ENCODE peak calls at places on chromosomes 2 and 18, in seven cellular contexts. One of them, this sample, is unnamed.

GRCh38 chr2:51013870-51014526 is 17.9 kb downstream of the NRXN1 start:
- DNase-seq in A172: no peak
- DNase-seq in activated CD4-positive, alpha-beta T cell treated with anti-CD3 and anti-CD28 coated beads, Interleukin-2, amount 50 U/mL, for 48 hours: no peak
- DNase-seq in GM13977: no peak
- DNase-seq in AG10803: no peak
- DNase-seq in caudate nucleus: no peak
- DNase-seq in MCF 10A: no peak
- DNase-seq in this sample: no peak

GRCh38 chr2:96636772-96637171 is 1.3 kb downstream of the KANSL3 start:
- DNase-seq in A172: no peak
- DNase-seq in activated CD4-positive, alpha-beta T cell treated with anti-CD3 and anti-CD28 coated beads, Interleukin-2, amount 50 U/mL, for 48 hours: no peak
- DNase-seq in GM13977: no peak
- DNase-seq in AG10803: no peak
- DNase-seq in caudate nucleus: no peak
- DNase-seq in MCF 10A: peak
- DNase-seq in this sample: no peak

GRCh38 chr2:160932960-160933359 is 227.3 kb upstream of the TANK start:
- DNase-seq in A172: no peak
- DNase-seq in activated CD4-positive, alpha-beta T cell treated with anti-CD3 and anti-CD28 coated beads, Interleukin-2, amount 50 U/mL, for 48 hours: no peak
- DNase-seq in GM13977: no peak
- DNase-seq in AG10803: peak
- DNase-seq in caudate nucleus: no peak
- DNase-seq in MCF 10A: peak
- DNase-seq in this sample: no peak

GRCh38 chr2:163800889-163801498 is 65.2 kb upstream of the FIGN start:
- DNase-seq in A172: peak
- DNase-seq in activated CD4-positive, alpha-beta T cell treated with anti-CD3 and anti-CD28 coated beads, Interleukin-2, amount 50 U/mL, for 48 hours: no peak
- DNase-seq in GM13977: no peak
- DNase-seq in AG10803: peak
- DNase-seq in caudate nucleus: no peak
- DNase-seq in MCF 10A: no peak
- DNase-seq in this sample: no peak

GRCh38 chr18:73597832-73598615 is 549.6 kb downstream of the FBXO15 start:
- DNase-seq in A172: no peak
- DNase-seq in activated CD4-positive, alpha-beta T cell treated with anti-CD3 and anti-CD28 coated beads, Interleukin-2, amount 50 U/mL, for 48 hours: no peak
- DNase-seq in GM13977: no peak
- DNase-seq in AG10803: no peak
- DNase-seq in caudate nucleus: no peak
- DNase-seq in MCF 10A: no peak
- DNase-seq in this sample: no peak

GRCh38 chr2:96762529-96763253 is 2.0 kb downstream of the CNNM4 start:
- DNase-seq in A172: no peak
- DNase-seq in activated CD4-positive, alpha-beta T cell treated with anti-CD3 and anti-CD28 coated beads, Interleukin-2, amount 50 U/mL, for 48 hours: peak
- DNase-seq in GM13977: peak
- DNase-seq in AG10803: no peak
- DNase-seq in caudate nucleus: no peak
- DNase-seq in MCF 10A: no peak
- DNase-seq in this sample: no peak

GRCh38 chr2:65390134-65390533 is 42.3 kb downstream of the SPRED2 start:
- DNase-seq in A172: no peak
- DNase-seq in activated CD4-positive, alpha-beta T cell treated with anti-CD3 and anti-CD28 coated beads, Interleukin-2, amount 50 U/mL, for 48 hours: peak
- DNase-seq in GM13977: peak
- DNase-seq in AG10803: no peak
- DNase-seq in caudate nucleus: no peak
- DNase-seq in MCF 10A: no peak
- DNase-seq in this sample: no peak

GRCh38 chr2:154263206-154263605 is 391.5 kb downstream of the GALNT13 start:
- DNase-seq in A172: no peak
- DNase-seq in activated CD4-positive, alpha-beta T cell treated with anti-CD3 and anti-CD28 coated beads, Interleukin-2, amount 50 U/mL, for 48 hours: no peak
- DNase-seq in GM13977: no peak
- DNase-seq in AG10803: no peak
- DNase-seq in caudate nucleus: no peak
- DNase-seq in MCF 10A: no peak
- DNase-seq in this sample: no peak

GRCh38 chr2:119782308-119783027 is 22.7 kb downstream of the PTPN4 start:
- DNase-seq in A172: no peak
- DNase-seq in activated CD4-positive, alpha-beta T cell treated with anti-CD3 and anti-CD28 coated beads, Interleukin-2, amount 50 U/mL, for 48 hours: no peak
- DNase-seq in GM13977: no peak
- DNase-seq in AG10803: no peak
- DNase-seq in caudate nucleus: no peak
- DNase-seq in MCF 10A: no peak
- DNase-seq in this sample: no peak

GRCh38 chr18:51196811-51197660 is 445 bp downstream of the MEX3C start:
- DNase-seq in A172: peak
- DNase-seq in activated CD4-positive, alpha-beta T cell treated with anti-CD3 and anti-CD28 coated beads, Interleukin-2, amount 50 U/mL, for 48 hours: peak
- DNase-seq in GM13977: peak
- DNase-seq in AG10803: peak
- DNase-seq in caudate nucleus: peak
- DNase-seq in MCF 10A: peak
- DNase-seq in this sample: no peak

GRCh38 chr2:170221317-170222288 is 43.7 kb downstream of the MYO3B start:
- DNase-seq in A172: no peak
- DNase-seq in activated CD4-positive, alpha-beta T cell treated with anti-CD3 and anti-CD28 coated beads, Interleukin-2, amount 50 U/mL, for 48 hours: no peak
- DNase-seq in GM13977: no peak
- DNase-seq in AG10803: peak
- DNase-seq in caudate nucleus: no peak
- DNase-seq in MCF 10A: peak
- DNase-seq in this sample: no peak

GRCh38 chr2:124145982-124146381 is 120.9 kb downstream of the CNTNAP5 start:
- DNase-seq in A172: no peak
- DNase-seq in activated CD4-positive, alpha-beta T cell treated with anti-CD3 and anti-CD28 coated beads, Interleukin-2, amount 50 U/mL, for 48 hours: no peak
- DNase-seq in GM13977: no peak
- DNase-seq in AG10803: no peak
- DNase-seq in caudate nucleus: no peak
- DNase-seq in MCF 10A: no peak
- DNase-seq in this sample: no peak

GRCh38 chr2:71743995-71744675 is 290.8 kb downstream of the DYSF start:
- DNase-seq in A172: no peak
- DNase-seq in activated CD4-positive, alpha-beta T cell treated with anti-CD3 and anti-CD28 coated beads, Interleukin-2, amount 50 U/mL, for 48 hours: no peak
- DNase-seq in GM13977: no peak
- DNase-seq in AG10803: no peak
- DNase-seq in caudate nucleus: no peak
- DNase-seq in MCF 10A: peak
- DNase-seq in this sample: no peak

GRCh38 chr2:21944536-21944935 is 820.8 kb downstream of the TDRD15 start:
- DNase-seq in A172: no peak
- DNase-seq in activated CD4-positive, alpha-beta T cell treated with anti-CD3 and anti-CD28 coated beads, Interleukin-2, amount 50 U/mL, for 48 hours: no peak
- DNase-seq in GM13977: no peak
- DNase-seq in AG10803: no peak
- DNase-seq in caudate nucleus: no peak
- DNase-seq in MCF 10A: no peak
- DNase-seq in this sample: no peak

GRCh38 chr2:68632026-68632425 is 11.4 kb upstream of the PROKR1 start:
- DNase-seq in A172: no peak
- DNase-seq in activated CD4-positive, alpha-beta T cell treated with anti-CD3 and anti-CD28 coated beads, Interleukin-2, amount 50 U/mL, for 48 hours: no peak
- DNase-seq in GM13977: no peak
- DNase-seq in AG10803: no peak
- DNase-seq in caudate nucleus: no peak
- DNase-seq in MCF 10A: peak
- DNase-seq in this sample: no peak

GRCh38 chr2:180573951-180574350 is 406.5 kb upstream of the UBE2E3 start:
- DNase-seq in A172: peak
- DNase-seq in activated CD4-positive, alpha-beta T cell treated with anti-CD3 and anti-CD28 coated beads, Interleukin-2, amount 50 U/mL, for 48 hours: no peak
- DNase-seq in GM13977: no peak
- DNase-seq in AG10803: no peak
- DNase-seq in caudate nucleus: no peak
- DNase-seq in MCF 10A: peak
- DNase-seq in this sample: no peak

GRCh38 chr18:46341989-46342525 is 237.9 kb downstream of the HAUS1 start:
- DNase-seq in A172: no peak
- DNase-seq in activated CD4-positive, alpha-beta T cell treated with anti-CD3 and anti-CD28 coated beads, Interleukin-2, amount 50 U/mL, for 48 hours: no peak
- DNase-seq in GM13977: no peak
- DNase-seq in AG10803: no peak
- DNase-seq in caudate nucleus: no peak
- DNase-seq in MCF 10A: no peak
- DNase-seq in this sample: peak

GRCh38 chr18:62828852-62829251 is 113.5 kb downstream of the PHLPP1 start:
- DNase-seq in A172: no peak
- DNase-seq in activated CD4-positive, alpha-beta T cell treated with anti-CD3 and anti-CD28 coated beads, Interleukin-2, amount 50 U/mL, for 48 hours: no peak
- DNase-seq in GM13977: no peak
- DNase-seq in AG10803: no peak
- DNase-seq in caudate nucleus: no peak
- DNase-seq in MCF 10A: peak
- DNase-seq in this sample: no peak

GRCh38 chr2:174787485-174788205 is 23.4 kb upstream of the CHRNA1 start:
- DNase-seq in A172: peak
- DNase-seq in activated CD4-positive, alpha-beta T cell treated with anti-CD3 and anti-CD28 coated beads, Interleukin-2, amount 50 U/mL, for 48 hours: no peak
- DNase-seq in GM13977: no peak
- DNase-seq in AG10803: peak
- DNase-seq in caudate nucleus: no peak
- DNase-seq in MCF 10A: peak
- DNase-seq in this sample: no peak

GRCh38 chr2:161095314-161095713 is 64.9 kb upstream of the TANK start:
- DNase-seq in A172: no peak
- DNase-seq in activated CD4-positive, alpha-beta T cell treated with anti-CD3 and anti-CD28 coated beads, Interleukin-2, amount 50 U/mL, for 48 hours: no peak
- DNase-seq in GM13977: no peak
- DNase-seq in AG10803: no peak
- DNase-seq in caudate nucleus: no peak
- DNase-seq in MCF 10A: no peak
- DNase-seq in this sample: no peak

GRCh38 chr2:12718662-12719399 is 2.1 kb downstream of the TRIB2 start:
- DNase-seq in A172: no peak
- DNase-seq in activated CD4-positive, alpha-beta T cell treated with anti-CD3 and anti-CD28 coated beads, Interleukin-2, amount 50 U/mL, for 48 hours: peak
- DNase-seq in GM13977: no peak
- DNase-seq in AG10803: peak
- DNase-seq in caudate nucleus: no peak
- DNase-seq in MCF 10A: peak
- DNase-seq in this sample: no peak

GRCh38 chr2:65576861-65577601 is 144.6 kb upstream of the SPRED2 start:
- DNase-seq in A172: peak
- DNase-seq in activated CD4-positive, alpha-beta T cell treated with anti-CD3 and anti-CD28 coated beads, Interleukin-2, amount 50 U/mL, for 48 hours: no peak
- DNase-seq in GM13977: no peak
- DNase-seq in AG10803: peak
- DNase-seq in caudate nucleus: no peak
- DNase-seq in MCF 10A: peak
- DNase-seq in this sample: no peak

GRCh38 chr18:59416818-59417217 is 57.8 kb upstream of the LMAN1 start:
- DNase-seq in A172: no peak
- DNase-seq in activated CD4-positive, alpha-beta T cell treated with anti-CD3 and anti-CD28 coated beads, Interleukin-2, amount 50 U/mL, for 48 hours: no peak
- DNase-seq in GM13977: no peak
- DNase-seq in AG10803: no peak
- DNase-seq in caudate nucleus: no peak
- DNase-seq in MCF 10A: no peak
- DNase-seq in this sample: no peak

GRCh38 chr2:210715560-210715959 is 159.2 kb downstream of the CPS1 start:
- DNase-seq in A172: no peak
- DNase-seq in activated CD4-positive, alpha-beta T cell treated with anti-CD3 and anti-CD28 coated beads, Interleukin-2, amount 50 U/mL, for 48 hours: no peak
- DNase-seq in GM13977: no peak
- DNase-seq in AG10803: no peak
- DNase-seq in caudate nucleus: no peak
- DNase-seq in MCF 10A: no peak
- DNase-seq in this sample: no peak

GRCh38 chr2:134640494-134640893 is 78.3 kb downstream of the TMEM163 start:
- DNase-seq in A172: no peak
- DNase-seq in activated CD4-positive, alpha-beta T cell treated with anti-CD3 and anti-CD28 coated beads, Interleukin-2, amount 50 U/mL, for 48 hours: no peak
- DNase-seq in GM13977: peak
- DNase-seq in AG10803: no peak
- DNase-seq in caudate nucleus: no peak
- DNase-seq in MCF 10A: no peak
- DNase-seq in this sample: no peak

GRCh38 chr2:148926291-148926961 is 51.4 kb downstream of the KIF5C start:
- DNase-seq in A172: no peak
- DNase-seq in activated CD4-positive, alpha-beta T cell treated with anti-CD3 and anti-CD28 coated beads, Interleukin-2, amount 50 U/mL, for 48 hours: peak
- DNase-seq in GM13977: peak
- DNase-seq in AG10803: peak
- DNase-seq in caudate nucleus: peak
- DNase-seq in MCF 10A: peak
- DNase-seq in this sample: peak

GRCh38 chr2:127657232-127657595 is 11.3 kb downstream of the GPR17 start:
- DNase-seq in A172: no peak
- DNase-seq in activated CD4-positive, alpha-beta T cell treated with anti-CD3 and anti-CD28 coated beads, Interleukin-2, amount 50 U/mL, for 48 hours: no peak
- DNase-seq in GM13977: no peak
- DNase-seq in AG10803: no peak
- DNase-seq in caudate nucleus: no peak
- DNase-seq in MCF 10A: no peak
- DNase-seq in this sample: no peak

This sample was measured in AML-193.